ENCODE peak calls at places on chromosomes 3 and 15, in eight cellular contexts. E is gastrocnemius medialis; Y is lower lobe of right lung; M is T follicular helper cell; F is stromal cell of bone marrow; C is WTC11; G is natural killer cell treated with Interleukin-12 subunit alpha and Interleukin-12 subunit beta and Interleukin-15 and Interleukin-18, amount 100 ng/mL, for 72 hours; W is WERI-Rb-1. J is an unnamed sample.

GRCh38 chr15:66264853-66265252 is 11.3 kb upstream of the MEGF11 start:
- DNase-seq in E (no peak), C (no peak), M (no peak), F (no peak), G (no peak), W (no peak), Y (no peak), J (no peak)

GRCh38 chr3:159987291-159987711 is 1.3 kb upstream of the IL12A start:
- DNase-seq in Y (no peak), W (peak; percentile 41), M (no peak), G (no peak), F (no peak), E (no peak), C (no peak), J (no peak)

GRCh38 chr3:116757310-116757709 is 47.7 kb downstream of the TUSC7 start:
- DNase-seq in Y (no peak), C (no peak), G (no peak), F (no peak), W (no peak), E (no peak), M (no peak), J (no peak)

GRCh38 chr3:73520931-73521461 is 103.7 kb downstream of the PDZRN3 start:
- DNase-seq in G (no peak), E (peak; percentile 41), F (peak; percentile 61), Y (no peak), W (peak; percentile 81), M (no peak), C (no peak), J (peak; percentile 33)

GRCh38 chr3:195756935-195757302 is 36.1 kb downstream of the MUC20 start:
- DNase-seq in Y (no peak), F (no peak), M (no peak), W (no peak), E (no peak), C (no peak), G (no peak), J (no peak)

GRCh38 chr3:61812085-61812484 is 250.7 kb downstream of the PTPRG start:
- DNase-seq in G (no peak), M (no peak), W (no peak), F (no peak), E (no peak), Y (no peak), C (no peak), J (no peak)

GRCh38 chr3:132347811-132348210 is 30.6 kb downstream of the ACP3 start:
- DNase-seq in F (no peak), G (no peak), C (no peak), W (no peak), E (no peak), Y (no peak), M (no peak), J (no peak)

GRCh38 chr3:25895031-25895430 is 105.1 kb downstream of the OXSM start:
- DNase-seq in C (no peak), W (no peak), F (no peak), G (no peak), E (no peak), M (no peak), Y (no peak), J (no peak)

GRCh38 chr3:102536479-102536878 is 101.7 kb downstream of the ZPLD1 start:
- DNase-seq in F (peak; percentile 20), C (no peak), W (peak; percentile 15), E (no peak), Y (no peak), G (no peak), M (no peak), J (no peak)

GRCh38 chr3:55522077-55522476 is 35.0 kb upstream of the WNT5A start:
- DNase-seq in C (no peak), G (no peak), F (no peak), W (no peak), Y (no peak), E (no peak), M (no peak), J (no peak)

GRCh38 chr15:45943255-45943654 is 308.4 kb downstream of the SQOR start:
- DNase-seq in F (no peak), C (no peak), E (no peak), M (no peak), Y (no peak), G (no peak), W (no peak), J (no peak)

GRCh38 chr3:63726656-63727055 is 74.2 kb downstream of the SNTN start:
- DNase-seq in E (no peak), G (no peak), W (no peak), C (no peak), F (no peak), M (no peak), Y (no peak), J (no peak)

GRCh38 chr3:115996420-115997108 is 373.3 kb downstream of the GAP43 start:
- DNase-seq in M (no peak), F (no peak), G (no peak), W (no peak), E (no peak), Y (no peak), C (no peak), J (no peak)

GRCh38 chr3:119184808-119185690 is 11.7 kb downstream of the UPK1B start:
- DNase-seq in G (no peak), Y (no peak), F (peak; percentile 92), M (no peak), C (no peak), E (no peak), W (no peak), J (no peak)

GRCh38 chr3:31882431-31882830 is 98.6 kb downstream of the OSBPL10 start:
- DNase-seq in C (no peak), G (no peak), F (no peak), Y (no peak), M (no peak), E (no peak), W (no peak), J (no peak)

GRCh38 chr3:43183456-43183855 is 77.6 kb upstream of the POMGNT2 start:
- DNase-seq in E (no peak), Y (no peak), C (no peak), F (no peak), M (no peak), W (no peak), G (no peak), J (no peak)

GRCh38 chr3:115766587-115767492 is 143.5 kb downstream of the GAP43 start:
- DNase-seq in C (no peak), F (no peak), Y (no peak), G (no peak), W (no peak), E (no peak), M (no peak), J (no peak)

J was measured in psoas muscle.